ENCODE peak calls at places on chromosomes 4 and X, in five cellular contexts. H, J, S, P and C are unnamed samples.

GRCh38 chrX:826448-826847 is 195.9 kb downstream of the SHOX start:
- DNase-seq in J (no peak), H (no peak), P (no peak), S (no peak), C (no peak)

GRCh38 chrX:27591938-27592337 is 1.8 kb downstream of the DCAF8L2 start:
- DNase-seq in J (no peak), P (no peak), H (no peak), S (no peak), C (no peak)

GRCh38 chrX:13937370-13938052 is 92.2 kb downstream of the GEMIN8 start:
- DNase-seq in S (no peak), P (no peak), J (no peak), H (no peak), C (no peak)

GRCh38 chrX:46374371-46374770 is 170.8 kb downstream of the ZNF674 start:
- DNase-seq in J (no peak), P (no peak), H (no peak), S (no peak), C (no peak)

GRCh38 chr4:83828601-83829000 is 292.7 kb downstream of the GPAT3 start:
- DNase-seq in J (no peak), P (no peak), H (no peak), S (no peak), C (no peak)

GRCh38 chr4:148998719-148999118 is 556.5 kb upstream of the NR3C2 start:
- DNase-seq in H (no peak), S (no peak), P (peak; percentile 47), J (no peak), C (no peak)

GRCh38 chrX:29044802-29045201 is 457.6 kb downstream of the IL1RAPL1 start:
- DNase-seq in P (peak; percentile 0), J (no peak), H (no peak), S (no peak), C (no peak)

GRCh38 chr4:182643801-182644311 is 273.3 kb downstream of the DCTD start:
- DNase-seq in H (no peak), P (no peak), J (no peak), S (no peak), C (no peak)

GRCh38 chrX:110402091-110402854 is 43.6 kb downstream of the RTL9 start:
- DNase-seq in P (no peak), S (no peak), H (no peak), J (no peak), C (no peak)

GRCh38 chrX:63250253-63250868 is 100.8 kb downstream of the SPIN4 start:
- DNase-seq in P (peak; percentile 81), H (peak; percentile 38), S (peak; percentile 52), J (no peak), C (no peak)

GRCh38 chr4:110826656-110827055 is 203.8 kb upstream of the PITX2 start:
- DNase-seq in J (no peak), S (no peak), H (no peak), P (no peak), C (no peak)

GRCh38 chrX:110086162-110086915 is 83.4 kb downstream of the TMEM164 start:
- DNase-seq in J (no peak), S (no peak), H (no peak), P (no peak), C (no peak)

GRCh38 chrX:118350221-118350620 is 4.3 kb downstream of the WDR44 start:
- DNase-seq in S (no peak), J (no peak), P (no peak), H (no peak), C (no peak)

GRCh38 chr4:126718161-126718560 is 914.6 kb upstream of the INTU start:
- DNase-seq in S (no peak), J (no peak), H (no peak), P (no peak), C (no peak)

GRCh38 chr4:8039290-8039689 is 99.6 kb upstream of the AFAP1 start:
- DNase-seq in H (no peak), P (peak; percentile 44), J (no peak), S (no peak), C (no peak)

GRCh38 chr4:94976371-94977011 is 218.7 kb downstream of the BMPR1B start:
- DNase-seq in P (no peak), J (no peak), S (no peak), H (no peak), C (no peak)

GRCh38 chr4:48815483-48815882 is 15.4 kb upstream of the OCIAD1 start:
- DNase-seq in P (peak; percentile 37), J (no peak), S (no peak), H (no peak), C (no peak)

GRCh38 chr4:177214935-177215334 is 94.7 kb upstream of the NEIL3 start:
- DNase-seq in J (no peak), P (no peak), S (no peak), H (no peak), C (no peak)

GRCh38 chrX:85573801-85574200 is 194.3 kb upstream of the POF1B start:
- DNase-seq in S (no peak), P (no peak), J (no peak), H (no peak), C (no peak)

GRCh38 chr4:118765399-118765798 is 70.5 kb downstream of the SEC24D start:
- DNase-seq in J (no peak), H (no peak), P (no peak), S (no peak), C (no peak)

GRCh38 chr4:183333983-183334382 is 11.8 kb upstream of the CLDN24 start:
- DNase-seq in P (no peak), H (no peak), J (no peak), S (no peak), C (no peak)

GRCh38 chr4:118941149-118941548 is 52.5 kb downstream of the SYNPO2 start:
- DNase-seq in J (no peak), S (no peak), P (no peak), H (no peak), C (no peak)

GRCh38 chrX:152635941-152636340 is 1.8 kb upstream of the GABRQ start:
- DNase-seq in S (no peak), P (peak; percentile 27), J (no peak), H (no peak), C (no peak)

GRCh38 chrX:115650916-115651315 is 89.9 kb downstream of the PLS3 start:
- DNase-seq in S (no peak), H (no peak), P (peak; percentile 59), J (no peak), C (no peak)

GRCh38 chr4:13561673-13562072 is 17.4 kb upstream of the NKX3-2 start:
- DNase-seq in S (no peak), J (no peak), P (no peak), H (no peak), C (no peak)

GRCh38 chr4:56803473-56803872 is 18.0 kb downstream of the SPINK2 start:
- DNase-seq in J (no peak), P (peak; percentile 18), H (peak; percentile 58), S (no peak), C (no peak)

GRCh38 chr4:76687730-76688441 is 210.1 kb downstream of the SOWAHB start:
- DNase-seq in J (no peak), S (no peak), H (no peak), P (no peak), C (no peak)

GRCh38 chrX:112910418-112910817 is 69.8 kb upstream of the AMOT start:
- DNase-seq in P (no peak), H (no peak), J (no peak), S (no peak), C (no peak)

GRCh38 chr4:173374588-173374987 is 3.8 kb downstream of the SAP30 start:
- DNase-seq in H (no peak), S (no peak), J (no peak), P (no peak), C (no peak)

GRCh38 chrX:2521092-2521926 is 20.5 kb upstream of the DHRSX start:
- DNase-seq in H (peak; percentile 85), J (no peak), P (peak; percentile 24), S (no peak), C (no peak)

GRCh38 chr4:164700471-164700870 is 53.5 kb upstream of the SMIM31 start:
- DNase-seq in H (no peak), S (no peak), P (peak; percentile 52), J (no peak), C (no peak)